ENCODE peak calls at places on chromosomes 6 and 20, in seven cellular contexts. One of them, this sample, is unnamed.

GRCh38 chr6:134379086-134379485 is 61.2 kb upstream of the SGK1 start:
- DNase-seq in BE2C: no peak
- DNase-seq in esophagus squamous epithelium: no peak
- DNase-seq in ascending aorta: no peak
- DNase-seq in right lobe of liver: no peak
- DNase-seq in cardiac muscle cell: no peak
- DNase-seq in mucosa of descending colon: peak; percentile 76
- DNase-seq in this sample: no peak

GRCh38 chr6:1554241-1554880 is 55.4 kb upstream of the FOXC1 start:
- DNase-seq in mucosa of descending colon: no peak
- DNase-seq in cardiac muscle cell: no peak
- DNase-seq in ascending aorta: no peak
- DNase-seq in right lobe of liver: no peak
- DNase-seq in BE2C: no peak
- DNase-seq in esophagus squamous epithelium: no peak
- DNase-seq in this sample: no peak

GRCh38 chr20:433300-433975 is 25.3 kb downstream of the RBCK1 start:
- DNase-seq in cardiac muscle cell: no peak
- DNase-seq in right lobe of liver: no peak
- DNase-seq in ascending aorta: peak; percentile 58
- DNase-seq in mucosa of descending colon: no peak
- DNase-seq in BE2C: no peak
- DNase-seq in esophagus squamous epithelium: no peak
- DNase-seq in this sample: no peak

GRCh38 chr6:131059486-131059885 is 3.6 kb downstream of the EPB41L2 start:
- DNase-seq in mucosa of descending colon: no peak
- DNase-seq in BE2C: no peak
- DNase-seq in esophagus squamous epithelium: no peak
- DNase-seq in right lobe of liver: no peak
- DNase-seq in cardiac muscle cell: peak; percentile 42
- DNase-seq in ascending aorta: no peak
- DNase-seq in this sample: no peak

GRCh38 chr20:3843490-3843889 is 3.1 kb upstream of the MAVS start:
- DNase-seq in mucosa of descending colon: no peak
- DNase-seq in esophagus squamous epithelium: no peak
- DNase-seq in right lobe of liver: no peak
- DNase-seq in BE2C: peak; percentile 54
- DNase-seq in ascending aorta: no peak
- DNase-seq in cardiac muscle cell: peak; percentile 59
- DNase-seq in this sample: no peak

GRCh38 chr20:4961746-4962145 is 39.6 kb downstream of the SLC23A2 start:
- DNase-seq in cardiac muscle cell: peak; percentile 95
- DNase-seq in BE2C: no peak
- DNase-seq in right lobe of liver: peak; percentile 41
- DNase-seq in esophagus squamous epithelium: no peak
- DNase-seq in ascending aorta: no peak
- DNase-seq in mucosa of descending colon: no peak
- DNase-seq in this sample: no peak

GRCh38 chr20:46388201-46388836 is 18.1 kb downstream of the ELMO2 start:
- DNase-seq in BE2C: no peak
- DNase-seq in cardiac muscle cell: no peak
- DNase-seq in ascending aorta: no peak
- DNase-seq in mucosa of descending colon: no peak
- DNase-seq in right lobe of liver: no peak
- DNase-seq in esophagus squamous epithelium: no peak
- DNase-seq in this sample: no peak

GRCh38 chr6:51633424-51633823 is 454.0 kb downstream of the PKHD1 start:
- DNase-seq in right lobe of liver: no peak
- DNase-seq in ascending aorta: no peak
- DNase-seq in mucosa of descending colon: no peak
- DNase-seq in esophagus squamous epithelium: no peak
- DNase-seq in cardiac muscle cell: no peak
- DNase-seq in BE2C: no peak
- DNase-seq in this sample: no peak

GRCh38 chr20:53606364-53606985 is 12.8 kb upstream of the ZNF217 start:
- DNase-seq in esophagus squamous epithelium: no peak
- DNase-seq in ascending aorta: no peak
- DNase-seq in BE2C: no peak
- DNase-seq in right lobe of liver: no peak
- DNase-seq in cardiac muscle cell: peak; percentile 84
- DNase-seq in mucosa of descending colon: no peak
- DNase-seq in this sample: no peak

GRCh38 chr6:28816909-28817807 is 106.6 kb downstream of the TRIM27 start:
- DNase-seq in cardiac muscle cell: peak; percentile 56
- DNase-seq in BE2C: peak; percentile 75
- DNase-seq in esophagus squamous epithelium: no peak
- DNase-seq in ascending aorta: no peak
- DNase-seq in right lobe of liver: no peak
- DNase-seq in mucosa of descending colon: no peak
- DNase-seq in this sample: no peak

GRCh38 chr20:50762435-50763201 is 31.2 kb downstream of the PARD6B start:
- DNase-seq in right lobe of liver: peak; percentile 88
- DNase-seq in ascending aorta: peak; percentile 89
- DNase-seq in cardiac muscle cell: peak; percentile 61
- DNase-seq in esophagus squamous epithelium: no peak
- DNase-seq in BE2C: peak; percentile 46
- DNase-seq in mucosa of descending colon: peak; percentile 64
- DNase-seq in this sample: peak; percentile 87

GRCh38 chr6:113763883-113764282 is 93.3 kb upstream of the MARCKS start:
- DNase-seq in cardiac muscle cell: peak; percentile 53
- DNase-seq in esophagus squamous epithelium: no peak
- DNase-seq in ascending aorta: no peak
- DNase-seq in mucosa of descending colon: no peak
- DNase-seq in BE2C: no peak
- DNase-seq in right lobe of liver: no peak
- DNase-seq in this sample: no peak

GRCh38 chr6:71886184-71887005 is at the start of gene RIMS1:
- DNase-seq in right lobe of liver: peak; percentile 19
- DNase-seq in ascending aorta: no peak
- DNase-seq in esophagus squamous epithelium: no peak
- DNase-seq in BE2C: peak; percentile 68
- DNase-seq in cardiac muscle cell: peak; percentile 26
- DNase-seq in mucosa of descending colon: peak; percentile 28
- DNase-seq in this sample: no peak

GRCh38 chr6:106747139-106747538 is 117.8 kb downstream of the QRSL1 start:
- DNase-seq in BE2C: no peak
- DNase-seq in cardiac muscle cell: no peak
- DNase-seq in ascending aorta: no peak
- DNase-seq in esophagus squamous epithelium: no peak
- DNase-seq in mucosa of descending colon: no peak
- DNase-seq in right lobe of liver: no peak
- DNase-seq in this sample: no peak

GRCh38 chr6:41022294-41022693 is 16.7 kb downstream of the UNC5CL start:
- DNase-seq in BE2C: no peak
- DNase-seq in cardiac muscle cell: peak; percentile 13
- DNase-seq in ascending aorta: no peak
- DNase-seq in esophagus squamous epithelium: no peak
- DNase-seq in mucosa of descending colon: no peak
- DNase-seq in right lobe of liver: no peak
- DNase-seq in this sample: no peak

GRCh38 chr6:133630651-133631050 is 258.3 kb upstream of the TCF21 start:
- DNase-seq in cardiac muscle cell: no peak
- DNase-seq in BE2C: no peak
- DNase-seq in esophagus squamous epithelium: no peak
- DNase-seq in ascending aorta: no peak
- DNase-seq in right lobe of liver: no peak
- DNase-seq in mucosa of descending colon: no peak
- DNase-seq in this sample: no peak

GRCh38 chr6:14658909-14659561 is 541.5 kb downstream of the CD83 start:
- DNase-seq in esophagus squamous epithelium: no peak
- DNase-seq in ascending aorta: no peak
- DNase-seq in right lobe of liver: no peak
- DNase-seq in BE2C: peak; percentile 30
- DNase-seq in cardiac muscle cell: peak; percentile 57
- DNase-seq in mucosa of descending colon: no peak
- DNase-seq in this sample: no peak

GRCh38 chr6:357261-357790 is 34.2 kb upstream of the IRF4 start:
- DNase-seq in ascending aorta: no peak
- DNase-seq in cardiac muscle cell: no peak
- DNase-seq in BE2C: no peak
- DNase-seq in right lobe of liver: peak; percentile 28
- DNase-seq in esophagus squamous epithelium: no peak
- DNase-seq in mucosa of descending colon: peak; percentile 52
- DNase-seq in this sample: peak; percentile 84

GRCh38 chr6:355373-355772 is 36.2 kb upstream of the IRF4 start:
- DNase-seq in right lobe of liver: no peak
- DNase-seq in cardiac muscle cell: no peak
- DNase-seq in BE2C: no peak
- DNase-seq in esophagus squamous epithelium: no peak
- DNase-seq in mucosa of descending colon: no peak
- DNase-seq in ascending aorta: no peak
- DNase-seq in this sample: no peak

GRCh38 chr6:355809-356208 is 35.7 kb upstream of the IRF4 start:
- DNase-seq in esophagus squamous epithelium: no peak
- DNase-seq in cardiac muscle cell: no peak
- DNase-seq in ascending aorta: no peak
- DNase-seq in mucosa of descending colon: no peak
- DNase-seq in right lobe of liver: no peak
- DNase-seq in BE2C: no peak
- DNase-seq in this sample: no peak

GRCh38 chr6:357791-358341 is 33.7 kb upstream of the IRF4 start:
- DNase-seq in right lobe of liver: no peak
- DNase-seq in BE2C: no peak
- DNase-seq in ascending aorta: no peak
- DNase-seq in mucosa of descending colon: no peak
- DNase-seq in cardiac muscle cell: no peak
- DNase-seq in esophagus squamous epithelium: no peak
- DNase-seq in this sample: no peak

DNA sequence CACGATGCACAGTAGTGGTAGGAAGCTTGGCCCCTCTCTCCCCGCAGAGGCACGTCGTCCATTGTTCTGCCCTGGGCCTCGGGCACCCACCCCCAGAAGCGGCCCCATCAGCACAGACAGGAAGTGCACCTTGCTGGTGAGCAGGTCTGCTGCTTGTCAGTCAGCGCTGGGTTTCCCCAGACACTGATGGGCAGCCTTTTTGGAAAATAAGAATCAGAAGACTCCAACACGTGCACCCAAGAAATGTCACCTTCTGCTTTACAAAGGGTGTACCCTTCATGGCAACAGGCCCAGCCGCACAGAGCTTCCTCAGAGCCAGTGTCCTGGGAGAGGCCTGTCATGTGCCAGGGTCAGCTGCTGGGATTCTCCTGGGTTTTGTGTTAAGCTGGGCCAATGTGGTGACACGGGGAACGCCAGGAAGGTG is 34.7 kb upstream of the IRF4 start:
- DNase-seq in ascending aorta: peak; percentile 64
- DNase-seq in right lobe of liver: peak; percentile 28
- DNase-seq in esophagus squamous epithelium: no peak
- DNase-seq in mucosa of descending colon: peak; percentile 61
- DNase-seq in BE2C: no peak
- DNase-seq in cardiac muscle cell: no peak
- DNase-seq in this sample: peak; percentile 82
- H3K9me3 ChIP-seq in ascending aorta: no peaks in the 10 kb centered on the region
- H3K9me3 ChIP-seq in right lobe of liver: no peaks in the 10 kb centered on the region
- H3K9me3 ChIP-seq in esophagus squamous epithelium: no peaks in the 10 kb centered on the region
- H3K9me3 ChIP-seq in mucosa of descending colon: peaks cover 26% of the 10 kb centered on the region
- H3K9me3 ChIP-seq in BE2C: peaks cover 4% of the 10 kb centered on the region
- H3K9me3 ChIP-seq in cardiac muscle cell: peaks cover 5% of the 10 kb centered on the region
- H3K9me3 ChIP-seq in this sample: no peaks in the 10 kb centered on the region

DNA sequence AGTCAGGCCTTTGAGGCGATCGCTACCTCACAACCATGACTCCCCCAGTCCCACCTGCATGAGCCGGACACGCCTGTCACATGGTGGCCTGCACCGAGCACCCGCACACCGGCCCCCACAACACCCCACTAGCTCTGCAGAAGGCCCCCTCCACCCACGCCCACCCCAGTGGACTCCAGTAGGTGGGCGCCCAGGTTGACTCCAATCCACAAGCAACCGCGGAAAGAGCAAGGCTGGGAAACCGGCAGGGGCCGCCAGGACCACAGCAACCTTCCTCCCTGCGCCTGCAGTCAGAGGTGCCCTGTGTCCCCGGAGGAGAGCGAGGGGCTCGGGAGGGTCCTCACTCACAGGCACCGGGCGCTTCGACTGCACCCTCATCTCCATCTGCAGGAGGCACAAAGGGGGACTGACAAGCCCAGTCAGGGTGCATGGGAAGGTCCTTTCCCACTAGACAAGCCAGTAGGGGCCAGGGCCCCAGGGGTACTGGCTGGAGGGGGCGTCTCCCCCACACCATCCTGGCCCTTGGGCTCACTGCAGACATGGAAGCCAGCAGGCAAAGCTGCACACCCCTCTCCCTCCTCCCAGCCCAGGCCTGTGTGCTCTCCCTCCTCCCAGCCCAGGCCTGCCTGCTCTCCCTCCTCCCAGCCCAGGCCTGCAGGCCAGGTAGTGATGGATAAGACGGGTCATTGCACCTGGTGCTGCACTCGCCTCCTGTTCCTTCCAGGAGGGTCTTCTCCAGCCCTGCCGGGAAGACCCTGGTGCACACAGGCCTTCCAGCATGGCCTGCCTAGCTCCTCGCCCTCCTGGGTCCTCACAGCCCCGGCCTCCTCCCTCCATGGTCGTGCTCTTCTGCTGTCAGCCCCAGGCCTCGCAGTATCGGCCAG is 137.2 kb downstream of the DLL1 start:
- DNase-seq in BE2C: peak; percentile 7
- DNase-seq in cardiac muscle cell: no peak
- DNase-seq in mucosa of descending colon: peak; percentile 43
- DNase-seq in ascending aorta: no peak
- DNase-seq in right lobe of liver: no peak
- DNase-seq in esophagus squamous epithelium: no peak
- DNase-seq in this sample: peak; percentile 61
- H3K9me3 ChIP-seq in BE2C: no peaks in the 10 kb centered on the region
- H3K9me3 ChIP-seq in cardiac muscle cell: no peaks in the 10 kb centered on the region
- H3K9me3 ChIP-seq in mucosa of descending colon: no peaks in the 10 kb centered on the region
- H3K9me3 ChIP-seq in ascending aorta: no peaks in the 10 kb centered on the region
- H3K9me3 ChIP-seq in right lobe of liver: no peaks in the 10 kb centered on the region
- H3K9me3 ChIP-seq in esophagus squamous epithelium: no peaks in the 10 kb centered on the region
- H3K9me3 ChIP-seq in this sample: no peaks in the 10 kb centered on the region

GRCh38 chr20:13588049-13588448 is 50.7 kb downstream of the TASP1 start:
- DNase-seq in ascending aorta: no peak
- DNase-seq in esophagus squamous epithelium: no peak
- DNase-seq in cardiac muscle cell: no peak
- DNase-seq in BE2C: no peak
- DNase-seq in right lobe of liver: no peak
- DNase-seq in mucosa of descending colon: no peak
- DNase-seq in this sample: no peak
- H3K9me3 ChIP-seq in ascending aorta: peaks cover 7% of the 10 kb centered on the region
- H3K9me3 ChIP-seq in esophagus squamous epithelium: no peaks in the 10 kb centered on the region
- H3K9me3 ChIP-seq in cardiac muscle cell: no peaks in the 10 kb centered on the region
- H3K9me3 ChIP-seq in BE2C: no peaks in the 10 kb centered on the region
- H3K9me3 ChIP-seq in right lobe of liver: no peaks in the 10 kb centered on the region
- H3K9me3 ChIP-seq in mucosa of descending colon: peaks cover 4% of the 10 kb centered on the region
- H3K9me3 ChIP-seq in this sample: peaks cover 4% of the 10 kb centered on the region

DNA sequence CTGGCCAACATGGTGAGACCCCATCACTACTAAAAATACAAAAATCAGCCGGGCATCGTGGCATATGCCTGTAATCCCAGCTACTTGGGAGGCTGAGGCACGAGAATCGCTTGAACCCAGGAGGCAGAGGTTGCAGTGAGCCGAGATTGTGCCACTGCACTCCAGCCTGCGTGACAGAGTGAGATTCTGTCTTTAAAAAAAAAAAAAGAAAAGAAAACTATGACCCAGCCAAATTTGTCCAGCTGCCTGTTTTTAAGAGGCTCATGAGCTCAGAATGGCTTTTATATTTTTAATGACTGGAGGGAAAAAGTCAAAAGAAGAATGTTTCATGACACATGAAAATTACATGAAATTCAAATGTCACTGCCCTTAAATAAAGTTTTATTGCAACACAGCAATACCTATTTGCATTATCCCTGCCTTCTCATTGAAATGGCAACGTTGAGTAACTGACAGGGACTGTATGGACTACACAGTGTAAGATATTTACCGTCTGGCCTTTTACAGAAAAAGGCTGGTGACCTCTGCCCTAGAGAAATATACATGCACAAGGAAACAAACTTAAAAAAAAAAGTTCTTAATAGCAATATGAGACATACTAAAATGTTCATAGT is 11.3 kb downstream of the SENP6 start:
- DNase-seq in BE2C: no peak
- DNase-seq in mucosa of descending colon: no peak
- DNase-seq in ascending aorta: no peak
- DNase-seq in right lobe of liver: no peak
- DNase-seq in cardiac muscle cell: no peak
- DNase-seq in esophagus squamous epithelium: no peak
- DNase-seq in this sample: no peak
- H3K9me3 ChIP-seq in BE2C: no peaks in the 10 kb centered on the region
- H3K9me3 ChIP-seq in mucosa of descending colon: no peaks in the 10 kb centered on the region
- H3K9me3 ChIP-seq in ascending aorta: no peaks in the 10 kb centered on the region
- H3K9me3 ChIP-seq in right lobe of liver: no peaks in the 10 kb centered on the region
- H3K9me3 ChIP-seq in cardiac muscle cell: no peaks in the 10 kb centered on the region
- H3K9me3 ChIP-seq in esophagus squamous epithelium: no peaks in the 10 kb centered on the region
- H3K9me3 ChIP-seq in this sample: no peaks in the 10 kb centered on the region

This sample was measured in upper lobe of left lung.